ENCODE peak calls at places on chromosomes 11 and 22, in five cellular contexts. R, X, Q, T and S are unnamed samples.

GRCh38 chr11:76554767-76555166 is 109.9 kb downstream of the EMSY start:
- DNase-seq in Q (no peak), X (no peak), T (no peak), R (no peak), S (no peak)

GRCh38 chr11:60905551-60906113 is 753 bp downstream of the PRPF19 start:
- DNase-seq in Q (no peak), X (no peak), R (no peak), T (peak), S (peak)

GRCh38 chr22:44685384-44686056 is 16.5 kb upstream of the PRR5 start:
- DNase-seq in R (no peak), X (peak), Q (no peak), T (no peak), S (peak)

GRCh38 chr22:30238661-30239420 is 7.7 kb downstream of the LIF start:
- DNase-seq in T (no peak), X (no peak), Q (no peak), R (no peak), S (peak)

GRCh38 chr11:60914620-60915249 is 777 bp downstream of the TMEM109 start:
- DNase-seq in X (no peak), T (peak), Q (no peak), R (no peak), S (peak)

GRCh38 chr11:94563176-94563847 is 3.9 kb upstream of the PIWIL4 start:
- DNase-seq in R (no peak), X (no peak), T (no peak), Q (peak), S (peak)

GRCh38 chr22:49929553-49929979 is 11.1 kb downstream of the CRELD2 start:
- DNase-seq in X (peak), Q (no peak), T (peak), R (peak), S (peak)

GRCh38 chr11:84607975-84608787 is 1019.0 kb downstream of the DLG2 start:
- DNase-seq in X (no peak), R (no peak), Q (no peak), T (no peak), S (no peak)

GRCh38 chr11:70029831-70030811 is 48.0 kb upstream of the ANO1 start:
- DNase-seq in R (no peak), X (no peak), Q (no peak), T (no peak), S (no peak)

GRCh38 chr11:35142481-35143207 is 3.7 kb downstream of the CD44 start:
- DNase-seq in X (no peak), R (no peak), T (peak), Q (peak), S (peak)

GRCh38 chr22:17581631-17582030 is 18.3 kb downstream of the SLC25A18 start:
- DNase-seq in X (no peak), T (no peak), Q (no peak), R (no peak), S (no peak)

GRCh38 chr11:132718711-132719641 is 813.3 kb downstream of the OPCML start:
- DNase-seq in Q (no peak), X (no peak), R (no peak), T (no peak), S (no peak)

GRCh38 chr11:2586091-2586792 is 113.6 kb downstream of the KCNQ1OT1 start:
- DNase-seq in T (no peak), Q (no peak), R (no peak), X (no peak), S (no peak)

GRCh38 chr11:95338430-95338991 is 107.5 kb upstream of the SESN3 start:
- DNase-seq in X (no peak), T (no peak), Q (no peak), R (no peak), S (peak)

GRCh38 chr11:120546312-120547205 is 35.0 kb downstream of the GRIK4 start:
- DNase-seq in R (no peak), T (peak), X (no peak), Q (peak), S (peak)

GRCh38 chr11:75760710-75761493 is 7.7 kb upstream of the DGAT2 start:
- DNase-seq in Q (peak), R (no peak), X (no peak), T (no peak), S (peak)

GRCh38 chr22:45905924-45906865 is 70.8 kb downstream of the WNT7B start:
- DNase-seq in R (no peak), Q (no peak), T (no peak), X (no peak), S (peak)

GRCh38 chr22:38080847-38081635 is 2.9 kb downstream of the SLC16A8 start:
- DNase-seq in Q (peak), T (no peak), X (no peak), R (no peak), S (peak)

GRCh38 chr11:2685566-2686359 is 14.0 kb downstream of the KCNQ1OT1 start:
- DNase-seq in R (no peak), T (no peak), X (no peak), Q (no peak), S (no peak)

GRCh38 chr11:118618115-118618990 is 10.9 kb downstream of the PHLDB1 start:
- DNase-seq in T (no peak), Q (no peak), X (no peak), R (no peak), S (peak)

GRCh38 chr11:35864131-35864530 is 79.7 kb upstream of the LDLRAD3 start:
- DNase-seq in X (no peak), T (no peak), R (no peak), Q (no peak), S (no peak)

GRCh38 chr11:10592331-10592730 is 23.9 kb upstream of the LYVE1 start:
- DNase-seq in X (no peak), Q (peak), R (no peak), T (peak), S (peak)

GRCh38 chr22:19430890-19431541 is 517 bp downstream of the HIRA start:
- DNase-seq in R (no peak), T (no peak), X (no peak), Q (no peak), S (peak)

GRCh38 chr11:23078289-23078971 is 218.2 kb upstream of the CCDC179 start:
- DNase-seq in Q (peak), T (no peak), R (peak), X (no peak), S (peak)

GRCh38 chr11:2092956-2093412 is 46.2 kb downstream of the IGF2 start:
- DNase-seq in Q (peak), X (no peak), R (no peak), T (peak), S (peak)

GRCh38 chr11:68337399-68337835 is 25.0 kb downstream of the LRP5 start:
- DNase-seq in X (no peak), Q (no peak), T (no peak), R (no peak), S (no peak)

GRCh38 chr11:65216830-65217229 is 35.1 kb downstream of the CAPN1 start:
- DNase-seq in Q (no peak), R (no peak), T (no peak), X (no peak), S (no peak)

GRCh38 chr22:44145544-44145943 is 35.2 kb upstream of the PARVG start:
- DNase-seq in X (no peak), Q (no peak), T (no peak), R (no peak), S (no peak)

GRCh38 chr22:45627489-45628233 is 44.0 kb upstream of the ATXN10 start:
- DNase-seq in T (no peak), Q (no peak), R (no peak), X (no peak), S (no peak)

GRCh38 chr11:94198718-94199117 is 70.1 kb downstream of the PANX1 start:
- DNase-seq in Q (no peak), T (no peak), X (no peak), R (no peak), S (no peak)